ENCODE peak calls at places on chromosomes 7 and 10, in eight cellular contexts. Z is AG10803, U is HFFc6, W is fibroblast of the aortic adventitia, V is endothelial cell, M is A673, F is B cell, O is mucosa of descending colon. I is an unnamed sample.

GRCh38 chr7:30979027-30979426 is 15.3 kb downstream of the GHRHR start:
- DNase-seq in Z (no peak), U (no peak), W (no peak), V (no peak), M (no peak), F (no peak), O (no peak), I (no peak)

GRCh38 chr7:140304071-140304799 is 94.1 kb downstream of the SLC37A3 start:
- DNase-seq in Z (peak), U (no peak), W (peak), V (no peak), M (peak), F (peak), O (no peak), I (peak)

GRCh38 chr10:4355346-4355745 is 470.7 kb upstream of the AKR1E2 start:
- DNase-seq in Z (no peak), U (no peak), W (no peak), V (no peak), M (no peak), F (no peak), O (no peak), I (no peak)

GRCh38 chr10:122478971-122479370 is 17.6 kb downstream of the HTRA1 start:
- DNase-seq in Z (no peak), U (no peak), W (no peak), V (no peak), M (no peak), F (no peak), O (no peak), I (no peak)

GRCh38 chr10:133520193-133520738 is 6.9 kb upstream of the CYP2E1 start:
- DNase-seq in Z (peak), U (peak), W (peak), V (peak), M (peak), F (peak), O (peak), I (peak)

GRCh38 chr10:513393-513792 is 176.1 kb downstream of the DIP2C start:
- DNase-seq in Z (no peak), U (no peak), W (no peak), V (no peak), M (no peak), F (no peak), O (peak), I (no peak)

GRCh38 chr10:54363390-54363789 is 437.6 kb downstream of the PCDH15 start:
- DNase-seq in Z (no peak), U (no peak), W (no peak), V (no peak), M (no peak), F (no peak), O (no peak), I (no peak)

GRCh38 chr7:152137476-152138025 is 112.1 kb downstream of the GALNT11 start:
- DNase-seq in Z (no peak), U (no peak), W (peak), V (no peak), M (no peak), F (no peak), O (no peak), I (peak)

GRCh38 chr7:73992104-73992562 is 35.8 kb upstream of the ELN start:
- DNase-seq in Z (peak), U (peak), W (peak), V (no peak), M (no peak), F (no peak), O (peak), I (peak)

GRCh38 chr7:156031679-156032478 is 219.6 kb upstream of the SHH start:
- DNase-seq in Z (no peak), U (no peak), W (no peak), V (no peak), M (no peak), F (no peak), O (no peak), I (no peak)

GRCh38 chr7:75740846-75741497 is 2.2 kb upstream of the HIP1 start:
- DNase-seq in Z (no peak), U (no peak), W (no peak), V (no peak), M (peak), F (peak), O (peak), I (no peak)

GRCh38 chr7:102024769-102025391 is 207.5 kb downstream of the CUX1 start:
- DNase-seq in Z (no peak), U (no peak), W (no peak), V (no peak), M (no peak), F (no peak), O (no peak), I (no peak)

GRCh38 chr10:103049237-103049636 is 131.1 kb downstream of the CNNM2 start:
- DNase-seq in Z (no peak), U (no peak), W (no peak), V (no peak), M (no peak), F (no peak), O (no peak), I (no peak)

GRCh38 chr10:103042908-103043307 is 124.8 kb downstream of the CNNM2 start:
- DNase-seq in Z (no peak), U (no peak), W (no peak), V (no peak), M (no peak), F (no peak), O (no peak), I (no peak)

GRCh38 chr10:103044942-103045489 is 126.9 kb downstream of the CNNM2 start:
- DNase-seq in Z (peak), U (peak), W (peak), V (no peak), M (peak), F (no peak), O (no peak), I (peak)

GRCh38 chr10:103045961-103046360 is 127.9 kb downstream of the CNNM2 start:
- DNase-seq in Z (no peak), U (no peak), W (no peak), V (no peak), M (no peak), F (no peak), O (no peak), I (no peak)

GRCh38 chr10:103047381-103047780 is 129.3 kb downstream of the CNNM2 start:
- DNase-seq in Z (no peak), U (no peak), W (no peak), V (no peak), M (no peak), F (no peak), O (no peak), I (no peak)
- TF ChIP-seq CTCF in Z (no peak), U (no peak), W (no peak), V (no peak), M (no peak), F (no peak), O (no peak), I (no peak)

GRCh38 chr10:100041620-100042019 is 31.9 kb upstream of the DNMBP start:
- DNase-seq in Z (no peak), U (no peak), W (peak), V (no peak), M (no peak), F (no peak), O (no peak), I (no peak)

GRCh38 chr10:100046088-100046487 is 35.6 kb downstream of the CPN1 start:
- DNase-seq in Z (peak), U (peak), W (peak), V (peak), M (peak), F (peak), O (peak), I (peak)

GRCh38 chr10:100043796-100044195 is 34.0 kb upstream of the DNMBP start:
- DNase-seq in Z (peak), U (peak), W (peak), V (no peak), M (peak), F (no peak), O (no peak), I (peak)

GRCh38 chr10:100043344-100043743 is 33.6 kb upstream of the DNMBP start:
- DNase-seq in Z (no peak), U (no peak), W (no peak), V (no peak), M (peak), F (no peak), O (no peak), I (no peak)

GRCh38 chr10:100045592-100045991 is 35.8 kb upstream of the DNMBP start:
- DNase-seq in Z (no peak), U (no peak), W (no peak), V (no peak), M (no peak), F (no peak), O (no peak), I (no peak)
- TF ChIP-seq CTCF in Z (no peak), U (no peak), W (no peak), V (no peak), M (no peak), F (no peak), O (no peak), I (no peak)

DNA sequence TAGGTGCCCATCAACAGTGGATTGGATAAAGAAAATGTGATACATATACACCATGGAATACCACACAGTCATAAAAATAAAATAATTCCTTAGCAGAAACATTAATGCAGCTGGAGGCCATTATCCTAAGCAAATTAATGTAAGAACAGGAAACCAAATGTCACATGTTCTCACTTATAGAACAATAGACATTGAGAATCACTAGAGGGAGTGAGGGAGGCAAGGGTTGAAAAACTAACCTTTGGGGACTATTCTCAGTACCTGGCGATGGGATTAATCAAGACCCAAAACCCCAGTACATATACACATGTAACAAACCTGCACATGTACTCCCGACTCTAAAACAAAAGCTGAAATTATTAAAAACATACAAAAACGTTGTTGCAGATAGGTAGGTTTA is 222.6 kb downstream of the SEMA3E start:
- DNase-seq in Z (no peak), U (no peak), W (no peak), V (no peak), M (no peak), F (no peak), O (no peak), I (no peak)
- TF ChIP-seq CTCF in Z (no peak), U (no peak), W (no peak), V (no peak), M (no peak), F (no peak), O (no peak), I (no peak)

GRCh38 chr7:47039899-47040298 is 542.0 kb downstream of the TNS3 start:
- DNase-seq in Z (peak), U (no peak), W (peak), V (no peak), M (no peak), F (no peak), O (no peak), I (peak)
- TF ChIP-seq CTCF in Z (no peak), U (no peak), W (no peak), V (no peak), M (no peak), F (no peak), O (no peak), I (no peak)

GRCh38 chr10:28453926-28454325 is 79.0 kb upstream of the WAC start:
- DNase-seq in Z (no peak), U (no peak), W (no peak), V (no peak), M (no peak), F (no peak), O (no peak), I (no peak)
- TF ChIP-seq CTCF in Z (no peak), U (no peak), W (no peak), V (no peak), M (no peak), F (no peak), O (no peak), I (no peak)